ENCODE peak calls at places on chromosome 14, in six cellular contexts. One of them, this sample, is unnamed.

GRCh38 chr14:90777358-90777757 is 38.9 kb downstream of the TTC7B start:
- DNase-seq in DND-41: no peak
- DNase-seq in GM12865: no peak
- DNase-seq in OCI-LY7: no peak
- DNase-seq in choroid plexus epithelial cell: no peak
- DNase-seq in neural crest cell: no peak
- DNase-seq in this sample: no peak

GRCh38 chr14:35332517-35333346 is 40.5 kb downstream of the PSMA6 start:
- DNase-seq in DND-41: peak; percentile 42
- DNase-seq in GM12865: peak; percentile 64
- DNase-seq in OCI-LY7: no peak
- DNase-seq in choroid plexus epithelial cell: no peak
- DNase-seq in neural crest cell: no peak
- DNase-seq in this sample: peak; percentile 48

GRCh38 chr14:21910260-21910659 is 236.6 kb upstream of the OR4E1 start:
- DNase-seq in DND-41: no peak
- DNase-seq in GM12865: no peak
- DNase-seq in OCI-LY7: no peak
- DNase-seq in choroid plexus epithelial cell: no peak
- DNase-seq in neural crest cell: no peak
- DNase-seq in this sample: no peak

GRCh38 chr14:64208981-64209380 is 85.2 kb downstream of the ESR2 start:
- DNase-seq in DND-41: no peak
- DNase-seq in GM12865: no peak
- DNase-seq in OCI-LY7: no peak
- DNase-seq in choroid plexus epithelial cell: no peak
- DNase-seq in neural crest cell: no peak
- DNase-seq in this sample: no peak

GRCh38 chr14:91817566-91818325 is 49.6 kb downstream of the TC2N start:
- DNase-seq in DND-41: no peak
- DNase-seq in GM12865: peak; percentile 65
- DNase-seq in OCI-LY7: no peak
- DNase-seq in choroid plexus epithelial cell: no peak
- DNase-seq in neural crest cell: no peak
- DNase-seq in this sample: no peak

GRCh38 chr14:104694991-104695659 is 5.7 kb downstream of the INF2 start:
- DNase-seq in DND-41: peak; percentile 52
- DNase-seq in GM12865: no peak
- DNase-seq in OCI-LY7: no peak
- DNase-seq in choroid plexus epithelial cell: no peak
- DNase-seq in neural crest cell: no peak
- DNase-seq in this sample: no peak

GRCh38 chr14:34219661-34220060 is 242.4 kb downstream of the SPTSSA start:
- DNase-seq in DND-41: no peak
- DNase-seq in GM12865: no peak
- DNase-seq in OCI-LY7: no peak
- DNase-seq in choroid plexus epithelial cell: no peak
- DNase-seq in neural crest cell: no peak
- DNase-seq in this sample: no peak

GRCh38 chr14:95394981-95395737 is 75.5 kb upstream of the CLMN start:
- DNase-seq in DND-41: no peak
- DNase-seq in GM12865: peak; percentile 20
- DNase-seq in OCI-LY7: no peak
- DNase-seq in choroid plexus epithelial cell: peak; percentile 7
- DNase-seq in neural crest cell: no peak
- DNase-seq in this sample: no peak

GRCh38 chr14:75441731-75442130 is 13.9 kb downstream of the JDP2 start:
- DNase-seq in DND-41: no peak
- DNase-seq in GM12865: no peak
- DNase-seq in OCI-LY7: no peak
- DNase-seq in choroid plexus epithelial cell: no peak
- DNase-seq in neural crest cell: no peak
- DNase-seq in this sample: no peak

GRCh38 chr14:33065634-33066033 is 127.0 kb downstream of the NPAS3 start:
- DNase-seq in DND-41: no peak
- DNase-seq in GM12865: no peak
- DNase-seq in OCI-LY7: no peak
- DNase-seq in choroid plexus epithelial cell: no peak
- DNase-seq in neural crest cell: no peak
- DNase-seq in this sample: no peak

GRCh38 chr14:91649930-91650329 is 82.0 kb downstream of the CATSPERB start:
- DNase-seq in DND-41: peak; percentile 43
- DNase-seq in GM12865: peak; percentile 46
- DNase-seq in OCI-LY7: peak; percentile 37
- DNase-seq in choroid plexus epithelial cell: peak; percentile 77
- DNase-seq in neural crest cell: no peak
- DNase-seq in this sample: peak; percentile 39

GRCh38 chr14:104253901-104254353 is 115.5 kb downstream of the KIF26A start:
- DNase-seq in DND-41: no peak
- DNase-seq in GM12865: no peak
- DNase-seq in OCI-LY7: no peak
- DNase-seq in choroid plexus epithelial cell: no peak
- DNase-seq in neural crest cell: no peak
- DNase-seq in this sample: no peak

GRCh38 chr14:88026890-88027289 is 22.0 kb downstream of the GPR65 start:
- DNase-seq in DND-41: peak; percentile 15
- DNase-seq in GM12865: no peak
- DNase-seq in OCI-LY7: no peak
- DNase-seq in choroid plexus epithelial cell: no peak
- DNase-seq in neural crest cell: no peak
- DNase-seq in this sample: no peak

GRCh38 chr14:60922050-60922449 is 58.8 kb downstream of the TRMT5 start:
- DNase-seq in DND-41: no peak
- DNase-seq in GM12865: no peak
- DNase-seq in OCI-LY7: no peak
- DNase-seq in choroid plexus epithelial cell: peak; percentile 12
- DNase-seq in neural crest cell: no peak
- DNase-seq in this sample: no peak

GRCh38 chr14:100278702-100279101 is 27.5 kb downstream of the SLC25A29 start:
- DNase-seq in DND-41: no peak
- DNase-seq in GM12865: peak; percentile 54
- DNase-seq in OCI-LY7: peak; percentile 45
- DNase-seq in choroid plexus epithelial cell: peak; percentile 85
- DNase-seq in neural crest cell: no peak
- DNase-seq in this sample: peak; percentile 39

GRCh38 chr14:67313153-67313552 is 46.5 kb downstream of the ATP6V1D start:
- DNase-seq in DND-41: no peak
- DNase-seq in GM12865: no peak
- DNase-seq in OCI-LY7: no peak
- DNase-seq in choroid plexus epithelial cell: no peak
- DNase-seq in neural crest cell: no peak
- DNase-seq in this sample: no peak

GRCh38 chr14:55071870-55072640 is 20.6 kb downstream of the MAPK1IP1L start:
- DNase-seq in DND-41: no peak
- DNase-seq in GM12865: peak; percentile 77
- DNase-seq in OCI-LY7: peak; percentile 36
- DNase-seq in choroid plexus epithelial cell: peak; percentile 65
- DNase-seq in neural crest cell: no peak
- DNase-seq in this sample: peak; percentile 49

GRCh38 chr14:56325251-56325839 is 207.1 kb downstream of the PELI2 start:
- DNase-seq in DND-41: no peak
- DNase-seq in GM12865: no peak
- DNase-seq in OCI-LY7: no peak
- DNase-seq in choroid plexus epithelial cell: no peak
- DNase-seq in neural crest cell: no peak
- DNase-seq in this sample: no peak

GRCh38 chr14:70027785-70028428 is 148.7 kb downstream of the SMOC1 start:
- DNase-seq in DND-41: peak; percentile 69
- DNase-seq in GM12865: peak; percentile 68
- DNase-seq in OCI-LY7: peak; percentile 54
- DNase-seq in choroid plexus epithelial cell: peak; percentile 69
- DNase-seq in neural crest cell: peak; percentile 95
- DNase-seq in this sample: peak; percentile 85

GRCh38 chr14:73758392-73759182 is 44.4 kb upstream of the PNMA1 start:
- DNase-seq in DND-41: peak; percentile 83
- DNase-seq in GM12865: peak; percentile 82
- DNase-seq in OCI-LY7: peak; percentile 85
- DNase-seq in choroid plexus epithelial cell: peak; percentile 76
- DNase-seq in neural crest cell: peak; percentile 53
- DNase-seq in this sample: peak; percentile 64

GRCh38 chr14:91858536-91859275 is 8.6 kb downstream of the TC2N start:
- DNase-seq in DND-41: no peak
- DNase-seq in GM12865: peak; percentile 67
- DNase-seq in OCI-LY7: no peak
- DNase-seq in choroid plexus epithelial cell: peak; percentile 35
- DNase-seq in neural crest cell: no peak
- DNase-seq in this sample: peak; percentile 39

GRCh38 chr14:96584199-96584906 is 82.2 kb downstream of the PAPOLA start:
- DNase-seq in DND-41: no peak
- DNase-seq in GM12865: peak; percentile 72
- DNase-seq in OCI-LY7: peak; percentile 52
- DNase-seq in choroid plexus epithelial cell: peak; percentile 32
- DNase-seq in neural crest cell: peak; percentile 66
- DNase-seq in this sample: peak; percentile 82

GRCh38 chr14:64937176-64937820 is 5.2 kb downstream of the GPX2 start:
- DNase-seq in DND-41: no peak
- DNase-seq in GM12865: no peak
- DNase-seq in OCI-LY7: no peak
- DNase-seq in choroid plexus epithelial cell: peak; percentile 49
- DNase-seq in neural crest cell: no peak
- DNase-seq in this sample: no peak

GRCh38 chr14:53190938-53191337 is 37.8 kb upstream of the DDHD1 start:
- DNase-seq in DND-41: no peak
- DNase-seq in GM12865: peak; percentile 44
- DNase-seq in OCI-LY7: no peak
- DNase-seq in choroid plexus epithelial cell: peak; percentile 23
- DNase-seq in neural crest cell: no peak
- DNase-seq in this sample: peak; percentile 46

GRCh38 chr14:39266589-39266870 is 32.8 kb downstream of the MIA2 start:
- DNase-seq in DND-41: no peak
- DNase-seq in GM12865: peak; percentile 82
- DNase-seq in OCI-LY7: peak; percentile 74
- DNase-seq in choroid plexus epithelial cell: no peak
- DNase-seq in neural crest cell: no peak
- DNase-seq in this sample: no peak

DNA sequence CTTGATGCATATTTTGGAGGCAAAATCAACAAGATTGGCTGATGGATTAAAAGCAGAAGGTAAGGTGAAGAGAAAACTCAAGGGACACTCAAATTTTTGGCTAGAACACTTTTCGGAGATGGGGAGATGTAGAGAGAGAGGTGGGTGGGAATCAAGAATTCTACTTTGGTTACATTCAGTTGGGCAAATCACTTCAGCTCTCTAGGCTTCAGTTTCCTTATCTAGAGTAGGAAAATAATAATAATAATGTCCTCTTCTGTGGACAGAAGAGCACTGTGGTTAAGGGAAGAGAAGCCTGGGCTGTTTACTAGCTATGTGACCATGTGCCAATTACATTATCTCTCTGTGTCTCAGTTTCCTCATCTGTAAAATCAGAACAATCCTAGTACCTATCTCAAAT is 23.4 kb upstream of the DHRS2 start:
- DNase-seq in DND-41: no peak
- DNase-seq in GM12865: no peak
- DNase-seq in OCI-LY7: no peak
- DNase-seq in choroid plexus epithelial cell: no peak
- DNase-seq in neural crest cell: no peak
- DNase-seq in this sample: no peak
- TF ChIP-seq CTCF in DND-41: no peak
- TF ChIP-seq CTCF in GM12865: no peak
- TF ChIP-seq CTCF in OCI-LY7: no peak
- TF ChIP-seq CTCF in choroid plexus epithelial cell: no peak
- TF ChIP-seq CTCF in neural crest cell: no peak
- TF ChIP-seq CTCF in this sample: no peak

GRCh38 chr14:29536886-29537511 is 390.6 kb downstream of the PRKD1 start:
- DNase-seq in DND-41: no peak
- DNase-seq in GM12865: peak; percentile 32
- DNase-seq in OCI-LY7: peak; percentile 3
- DNase-seq in choroid plexus epithelial cell: peak; percentile 57
- DNase-seq in neural crest cell: no peak
- DNase-seq in this sample: no peak
- TF ChIP-seq CTCF in DND-41: peak; percentile 35
- TF ChIP-seq CTCF in GM12865: peak; percentile 29
- TF ChIP-seq CTCF in OCI-LY7: peak; percentile 77
- TF ChIP-seq CTCF in choroid plexus epithelial cell: peak; percentile 54
- TF ChIP-seq CTCF in neural crest cell: peak; percentile 73
- TF ChIP-seq CTCF in this sample: no peak

GRCh38 chr14:50039734-50040400 is 76.5 kb downstream of the VCPKMT start:
- DNase-seq in DND-41: peak; percentile 19
- DNase-seq in GM12865: peak; percentile 46
- DNase-seq in OCI-LY7: no peak
- DNase-seq in choroid plexus epithelial cell: peak; percentile 93
- DNase-seq in neural crest cell: no peak
- DNase-seq in this sample: no peak

GRCh38 chr14:50037837-50038236 is 78.5 kb downstream of the VCPKMT start:
- DNase-seq in DND-41: no peak
- DNase-seq in GM12865: peak; percentile 71
- DNase-seq in OCI-LY7: no peak
- DNase-seq in choroid plexus epithelial cell: no peak
- DNase-seq in neural crest cell: no peak
- DNase-seq in this sample: peak; percentile 50

GRCh38 chr14:50037240-50037639 is 79.1 kb downstream of the VCPKMT start:
- DNase-seq in DND-41: no peak
- DNase-seq in GM12865: no peak
- DNase-seq in OCI-LY7: no peak
- DNase-seq in choroid plexus epithelial cell: no peak
- DNase-seq in neural crest cell: no peak
- DNase-seq in this sample: no peak

GRCh38 chr14:50039120-50039517 is 77.3 kb downstream of the VCPKMT start:
- DNase-seq in DND-41: no peak
- DNase-seq in GM12865: no peak
- DNase-seq in OCI-LY7: no peak
- DNase-seq in choroid plexus epithelial cell: no peak
- DNase-seq in neural crest cell: no peak
- DNase-seq in this sample: no peak

DNA sequence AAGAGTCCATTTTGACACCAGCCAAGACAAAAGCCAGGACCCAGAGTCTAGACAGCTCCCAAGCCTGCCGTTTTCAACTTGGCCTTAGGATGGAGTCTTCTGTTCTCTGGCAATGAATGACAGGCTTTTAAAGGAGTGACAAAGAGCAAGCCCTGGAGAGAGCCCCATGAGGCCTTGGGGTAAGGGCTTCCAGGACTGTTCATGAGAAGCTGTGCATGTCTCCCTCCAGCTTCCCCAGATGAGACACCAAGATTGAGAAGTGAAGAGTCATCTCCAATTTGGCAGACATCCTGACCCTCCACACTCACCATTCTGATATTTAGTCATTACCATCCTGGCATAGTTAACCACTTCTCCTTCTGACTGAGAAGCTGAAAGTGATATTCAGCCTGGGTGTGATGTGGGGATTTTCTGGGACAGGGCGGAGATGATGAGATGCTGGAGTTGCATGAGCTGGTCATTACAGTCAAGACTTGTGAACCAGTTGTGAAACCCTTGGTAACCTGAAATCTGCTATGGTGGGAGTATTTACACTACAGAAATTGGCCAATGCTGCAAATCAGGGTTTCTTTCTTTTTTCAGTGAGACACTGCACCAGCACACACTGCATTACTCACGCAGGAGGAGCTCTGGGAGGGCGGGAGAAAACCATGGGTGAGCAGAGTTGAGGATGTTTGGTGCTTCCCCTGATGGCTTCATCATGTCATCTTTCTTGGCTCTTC is 77.8 kb downstream of the VCPKMT start:
- DNase-seq in DND-41: no peak
- DNase-seq in GM12865: peak; percentile 98
- DNase-seq in OCI-LY7: no peak
- DNase-seq in choroid plexus epithelial cell: peak; percentile 91
- DNase-seq in neural crest cell: no peak
- DNase-seq in this sample: peak; percentile 81
- TF ChIP-seq CTCF in DND-41: no peak
- TF ChIP-seq CTCF in GM12865: no peak
- TF ChIP-seq CTCF in OCI-LY7: no peak
- TF ChIP-seq CTCF in choroid plexus epithelial cell: peak; percentile 26
- TF ChIP-seq CTCF in neural crest cell: no peak
- TF ChIP-seq CTCF in this sample: no peak

GRCh38 chr14:106831322-106831720 is 1304.9 kb downstream of the TMEM121 start:
- DNase-seq in DND-41: peak; percentile 70
- DNase-seq in GM12865: peak; percentile 99
- DNase-seq in OCI-LY7: peak; percentile 91
- DNase-seq in choroid plexus epithelial cell: peak; percentile 0
- DNase-seq in neural crest cell: no peak
- DNase-seq in this sample: peak; percentile 54
- TF ChIP-seq CTCF in DND-41: peak; percentile 80
- TF ChIP-seq CTCF in GM12865: peak; percentile 100
- TF ChIP-seq CTCF in OCI-LY7: peak; percentile 87
- TF ChIP-seq CTCF in choroid plexus epithelial cell: peak; percentile 23
- TF ChIP-seq CTCF in neural crest cell: no peak
- TF ChIP-seq CTCF in this sample: peak; percentile 92